ENCODE peak calls at places on chromosomes 6 and 20, in four cellular contexts. L is kidney, J is dorsolateral prefrontal cortex, X is substantia nigra. T is an unnamed sample.

GRCh38 chr6:17012421-17013225 is 89.2 kb upstream of the STMND1 start:
- DNase-seq in L (no peak), X (no peak), J (peak; percentile 23), T (no peak)

GRCh38 chr20:18645851-18646250 is 58.0 kb downstream of the DTD1 start:
- DNase-seq in L (no peak), X (no peak), J (no peak), T (no peak)

GRCh38 chr20:48668451-48668946 is 159.3 kb downstream of the PREX1 start:
- DNase-seq in L (peak; percentile 94), X (peak; percentile 45), J (no peak), T (peak; percentile 44)

GRCh38 chr20:33821270-33821836 is 10.2 kb downstream of the CHMP4B start:
- DNase-seq in J (no peak), X (no peak), L (no peak), T (no peak)

GRCh38 chr6:150634641-150635292 is 35.1 kb downstream of the PLEKHG1 start:
- DNase-seq in X (no peak), J (no peak), L (no peak), T (no peak)

GRCh38 chr20:42267793-42268381 is 649.7 kb upstream of the CHD6 start:
- DNase-seq in X (no peak), J (no peak), L (no peak), T (no peak)

GRCh38 chr6:13355043-13355945 is 27.0 kb upstream of the TBC1D7 start:
- DNase-seq in J (no peak), X (no peak), L (no peak), T (no peak)

GRCh38 chr6:107080036-107080435 is 35.3 kb downstream of the BEND3 start:
- DNase-seq in L (no peak), X (no peak), J (no peak), T (no peak)

GRCh38 chr6:7242835-7243187 is 70.2 kb downstream of the SSR1 start:
- DNase-seq in X (no peak), L (no peak), J (no peak), T (no peak)

GRCh38 chr20:50694379-50695143 is 3.2 kb upstream of the RIPOR3 start:
- DNase-seq in L (no peak), J (no peak), X (no peak), T (no peak)

GRCh38 chr6:121823437-121823851 is 388.0 kb downstream of the GJA1 start:
- DNase-seq in L (no peak), J (no peak), X (no peak), T (no peak)

GRCh38 chr20:64160536-64161495 is 3.4 kb upstream of the MYT1 start:
- DNase-seq in J (no peak), X (no peak), L (peak; percentile 41), T (no peak)

GRCh38 chr20:59183751-59184150 is 20.1 kb downstream of the ZNF831 start:
- DNase-seq in X (no peak), L (no peak), J (no peak), T (no peak)

GRCh38 chr20:42270539-42270938 is 652.4 kb upstream of the CHD6 start:
- DNase-seq in X (no peak), J (no peak), L (no peak), T (no peak)

GRCh38 chr6:106752641-106753040 is 123.3 kb downstream of the QRSL1 start:
- DNase-seq in X (no peak), L (no peak), J (no peak), T (no peak)

GRCh38 chr20:60108397-60108796 is 150.2 kb downstream of the CDH26 start:
- DNase-seq in L (no peak), X (no peak), J (no peak), T (no peak)

GRCh38 chr20:30505566-30505965 is 751.9 kb upstream of the DEFB115 start:
- DNase-seq in L (no peak), X (no peak), J (no peak), T (no peak)

GRCh38 chr20:13220857-13221297 is at the start of gene ISM1:
- DNase-seq in J (peak; percentile 35), L (peak; percentile 82), X (no peak), T (no peak)

GRCh38 chr6:14517536-14518105 is 400.0 kb downstream of the CD83 start:
- DNase-seq in X (no peak), L (no peak), J (no peak), T (no peak)

GRCh38 chr6:56927538-56928453 is 27.1 kb upstream of the BEND6 start:
- DNase-seq in X (no peak), J (no peak), L (no peak), T (no peak)

GRCh38 chr6:123550052-123550617 is 86.6 kb downstream of the TRDN start:
- DNase-seq in J (no peak), X (no peak), L (no peak), T (no peak)

GRCh38 chr20:46188866-46189265 is 70.8 kb downstream of the CD40 start:
- DNase-seq in X (no peak), L (no peak), J (no peak), T (no peak)

GRCh38 chr6:21138359-21139094 is 455.0 kb upstream of the SOX4 start:
- DNase-seq in J (no peak), L (no peak), X (no peak), T (no peak)

T was measured in occipital lobe.